ENCODE peak calls at places on chromosomes 13 and 19, in five cellular contexts. One of them, this sample, is unnamed.

GRCh38 chr19:53944933-53945332 is 17.8 kb upstream of the CACNG8 start:
- DNase-seq in K562: no peak
- DNase-seq in HepG2: no peak
- DNase-seq in H1: no peak
- DNase-seq in GM12878: no peak
- DNase-seq in this sample: no peak

GRCh38 chr19:8811315-8812172 is 20.6 kb downstream of the ZNF558 start:
- DNase-seq in K562: no peak
- DNase-seq in HepG2: no peak
- DNase-seq in H1: no peak
- DNase-seq in GM12878: no peak
- DNase-seq in this sample: no peak

GRCh38 chr19:4707322-4707721 is 16.3 kb downstream of the DPP9 start:
- DNase-seq in K562: no peak
- DNase-seq in HepG2: no peak
- DNase-seq in H1: no peak
- DNase-seq in GM12878: no peak
- DNase-seq in this sample: no peak

GRCh38 chr13:99467764-99468163 is 33.5 kb upstream of the TM9SF2 start:
- DNase-seq in K562: no peak
- DNase-seq in HepG2: no peak
- DNase-seq in H1: no peak
- DNase-seq in GM12878: no peak
- DNase-seq in this sample: no peak

GRCh38 chr13:67048793-67049150 is 181.4 kb downstream of the PCDH9 start:
- DNase-seq in K562: no peak
- DNase-seq in HepG2: no peak
- DNase-seq in H1: no peak
- DNase-seq in GM12878: no peak
- DNase-seq in this sample: no peak

GRCh38 chr13:91745962-91746361 is 347.5 kb downstream of the GPC5 start:
- DNase-seq in K562: no peak
- DNase-seq in HepG2: no peak
- DNase-seq in H1: no peak
- DNase-seq in GM12878: no peak
- DNase-seq in this sample: no peak

GRCh38 chr19:38878575-38879399 is 712 bp upstream of the RINL start:
- DNase-seq in K562: no peak
- DNase-seq in HepG2: no peak
- DNase-seq in H1: no peak
- DNase-seq in GM12878: no peak
- DNase-seq in this sample: peak; percentile 20

GRCh38 chr13:25463496-25463895 is 91.7 kb downstream of the ATP8A2 start:
- DNase-seq in K562: no peak
- DNase-seq in HepG2: no peak
- DNase-seq in H1: no peak
- DNase-seq in GM12878: no peak
- DNase-seq in this sample: no peak

GRCh38 chr19:48284891-48285290 is 15.0 kb downstream of the ZNF114 start:
- DNase-seq in K562: no peak
- DNase-seq in HepG2: no peak
- DNase-seq in H1: no peak
- DNase-seq in GM12878: no peak
- DNase-seq in this sample: no peak

GRCh38 chr19:45293682-45294081 is 29.0 kb downstream of the CKM start:
- DNase-seq in K562: no peak
- DNase-seq in HepG2: no peak
- DNase-seq in H1: no peak
- DNase-seq in GM12878: no peak
- DNase-seq in this sample: no peak

GRCh38 chr13:112785419-112785856 is 95.6 kb downstream of the ATP11A start:
- DNase-seq in K562: no peak
- DNase-seq in HepG2: no peak
- DNase-seq in H1: no peak
- DNase-seq in GM12878: no peak
- DNase-seq in this sample: no peak

GRCh38 chr13:110382229-110382628 is 75.1 kb downstream of the COL4A2 start:
- DNase-seq in K562: no peak
- DNase-seq in HepG2: no peak
- DNase-seq in H1: no peak
- DNase-seq in GM12878: no peak
- DNase-seq in this sample: no peak

GRCh38 chr19:7977723-7978040 is 27.8 kb downstream of the ELAVL1 start:
- DNase-seq in K562: no peak
- DNase-seq in HepG2: no peak
- DNase-seq in H1: no peak
- DNase-seq in GM12878: no peak
- DNase-seq in this sample: no peak

GRCh38 chr13:21458816-21459701 is at the start of gene ZDHHC20:
- DNase-seq in K562: peak; percentile 93
- DNase-seq in HepG2: peak; percentile 72
- DNase-seq in H1: peak; percentile 98
- DNase-seq in GM12878: no peak
- DNase-seq in this sample: peak; percentile 99

DNA sequence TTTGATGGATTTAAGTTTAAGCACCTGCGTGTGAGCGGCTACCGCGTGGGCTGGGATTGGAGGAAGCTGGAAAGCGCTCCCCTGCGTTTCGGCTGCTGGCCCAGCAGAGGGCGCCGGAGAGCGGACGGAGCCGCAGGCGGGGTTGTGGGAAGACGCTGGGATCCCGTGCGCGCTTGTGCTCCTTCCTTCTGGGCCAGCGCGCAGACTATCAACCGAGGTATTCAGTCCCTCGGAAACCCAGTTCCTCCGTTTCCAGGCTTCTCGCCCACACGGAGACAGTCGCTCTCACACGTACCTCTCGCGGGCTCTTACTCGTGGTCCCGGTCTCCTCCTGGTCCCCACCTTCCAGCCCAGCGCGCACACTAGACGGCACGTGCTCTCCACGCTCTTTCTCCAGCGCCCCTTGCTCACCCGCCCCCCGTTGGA is 28.8 kb downstream of the EPN1 start:
- DNase-seq in K562: peak; percentile 83
- DNase-seq in HepG2: no peak
- DNase-seq in H1: peak; percentile 92
- DNase-seq in GM12878: no peak
- DNase-seq in this sample: peak; percentile 83
- TF ChIP-seq GABPA in K562: no peak
- TF ChIP-seq GABPA in HepG2: no peak
- TF ChIP-seq GABPA in H1: no peak
- TF ChIP-seq GABPA in GM12878: no peak
- TF ChIP-seq GABPA in this sample: no peak

DNA sequence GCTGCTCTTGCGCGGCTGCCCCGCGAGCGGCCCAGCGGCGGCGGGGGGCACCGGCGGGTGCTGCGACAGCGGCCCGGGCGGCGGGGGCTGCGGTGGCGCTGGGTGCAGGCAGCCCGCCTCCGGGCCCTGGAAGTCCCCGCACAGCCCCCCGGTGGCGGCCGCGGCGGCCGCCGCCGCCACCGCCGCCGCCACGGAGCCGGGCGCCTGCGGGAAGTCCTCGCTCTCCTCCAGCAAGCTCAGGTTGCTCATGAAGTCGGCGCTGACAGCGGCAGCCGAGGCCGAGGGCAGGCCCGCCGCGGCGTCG is 735 bp downstream of the FOXO1 start:
- DNase-seq in K562: peak; percentile 19
- DNase-seq in HepG2: no peak
- DNase-seq in H1: no peak
- DNase-seq in GM12878: no peak
- DNase-seq in this sample: peak; percentile 65
- H3K9ac ChIP-seq in K562: peak overlapping the region; percentile 91
- H3K9ac ChIP-seq in HepG2: peak overlapping the region; percentile 94
- H3K9ac ChIP-seq in H1: peak overlapping the region; percentile 71
- H3K9ac ChIP-seq in GM12878: peak overlapping the region; percentile 80
- H3K9ac ChIP-seq in this sample: peak overlapping the region; percentile 72

DNA sequence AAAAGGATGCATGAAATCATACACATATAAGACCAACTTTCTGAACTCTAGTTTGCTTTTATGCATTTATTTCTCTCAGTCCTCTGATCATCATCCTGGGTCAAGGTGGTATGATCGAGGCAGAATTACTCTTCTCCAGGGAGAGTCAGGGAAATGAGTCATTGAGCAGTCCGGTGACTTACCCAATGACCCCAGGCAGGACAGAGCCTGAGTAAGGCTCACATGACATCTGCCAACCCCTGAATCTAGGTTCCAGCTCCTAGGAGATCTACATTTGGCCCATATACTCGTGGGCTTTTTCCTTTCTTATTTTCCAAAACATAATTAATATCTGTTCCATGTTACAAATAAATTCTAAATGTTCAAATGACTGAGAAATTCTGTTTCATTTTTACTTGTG is 502.3 kb downstream of the FOXO1 start:
- DNase-seq in K562: no peak
- DNase-seq in HepG2: no peak
- DNase-seq in H1: no peak
- DNase-seq in GM12878: no peak
- DNase-seq in this sample: no peak
- TF ChIP-seq GABPA in K562: no peak
- TF ChIP-seq GABPA in HepG2: no peak
- TF ChIP-seq GABPA in H1: no peak
- TF ChIP-seq GABPA in GM12878: no peak
- TF ChIP-seq GABPA in this sample: no peak

GRCh38 chr13:94128430-94128829 is 351.1 kb downstream of the DCT start:
- DNase-seq in K562: no peak
- DNase-seq in HepG2: no peak
- DNase-seq in H1: no peak
- DNase-seq in GM12878: no peak
- DNase-seq in this sample: no peak
- H3K9ac ChIP-seq in K562: no peak overlapping the region
- H3K9ac ChIP-seq in HepG2: no peak overlapping the region
- H3K9ac ChIP-seq in H1: no peak overlapping the region
- H3K9ac ChIP-seq in GM12878: no peak overlapping the region
- H3K9ac ChIP-seq in this sample: no peak overlapping the region

GRCh38 chr19:30172643-30173242 is 199.4 kb upstream of the ZNF536 start:
- DNase-seq in K562: no peak
- DNase-seq in HepG2: no peak
- DNase-seq in H1: no peak
- DNase-seq in GM12878: no peak
- DNase-seq in this sample: no peak

GRCh38 chr19:30173593-30174356 is 198.4 kb upstream of the ZNF536 start:
- DNase-seq in K562: no peak
- DNase-seq in HepG2: no peak
- DNase-seq in H1: no peak
- DNase-seq in GM12878: no peak
- DNase-seq in this sample: no peak

GRCh38 chr19:30175987-30176386 is 196.2 kb upstream of the ZNF536 start:
- DNase-seq in K562: no peak
- DNase-seq in HepG2: no peak
- DNase-seq in H1: no peak
- DNase-seq in GM12878: no peak
- DNase-seq in this sample: no peak

GRCh38 chr19:30174791-30175190 is 197.4 kb upstream of the ZNF536 start:
- DNase-seq in K562: no peak
- DNase-seq in HepG2: no peak
- DNase-seq in H1: no peak
- DNase-seq in GM12878: no peak
- DNase-seq in this sample: no peak

DNA sequence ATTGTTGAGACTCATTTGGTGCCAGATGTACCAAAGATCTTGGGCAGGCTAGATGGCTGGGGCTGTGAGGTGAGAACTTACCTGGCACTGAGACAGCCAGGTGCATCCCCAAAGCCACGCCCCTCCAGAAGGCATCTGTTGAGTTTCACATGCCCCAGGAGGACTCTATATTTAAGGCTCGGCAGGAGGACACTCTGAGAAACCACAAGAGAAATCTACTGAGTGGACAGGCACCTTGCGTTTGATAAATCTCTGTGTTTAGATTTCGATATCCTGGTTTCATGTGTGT is 197.9 kb upstream of the ZNF536 start:
- DNase-seq in K562: no peak
- DNase-seq in HepG2: no peak
- DNase-seq in H1: no peak
- DNase-seq in GM12878: no peak
- DNase-seq in this sample: no peak
- TF ChIP-seq GABPA in K562: no peak
- TF ChIP-seq GABPA in HepG2: no peak
- TF ChIP-seq GABPA in H1: no peak
- TF ChIP-seq GABPA in GM12878: no peak
- TF ChIP-seq GABPA in this sample: no peak

DNA sequence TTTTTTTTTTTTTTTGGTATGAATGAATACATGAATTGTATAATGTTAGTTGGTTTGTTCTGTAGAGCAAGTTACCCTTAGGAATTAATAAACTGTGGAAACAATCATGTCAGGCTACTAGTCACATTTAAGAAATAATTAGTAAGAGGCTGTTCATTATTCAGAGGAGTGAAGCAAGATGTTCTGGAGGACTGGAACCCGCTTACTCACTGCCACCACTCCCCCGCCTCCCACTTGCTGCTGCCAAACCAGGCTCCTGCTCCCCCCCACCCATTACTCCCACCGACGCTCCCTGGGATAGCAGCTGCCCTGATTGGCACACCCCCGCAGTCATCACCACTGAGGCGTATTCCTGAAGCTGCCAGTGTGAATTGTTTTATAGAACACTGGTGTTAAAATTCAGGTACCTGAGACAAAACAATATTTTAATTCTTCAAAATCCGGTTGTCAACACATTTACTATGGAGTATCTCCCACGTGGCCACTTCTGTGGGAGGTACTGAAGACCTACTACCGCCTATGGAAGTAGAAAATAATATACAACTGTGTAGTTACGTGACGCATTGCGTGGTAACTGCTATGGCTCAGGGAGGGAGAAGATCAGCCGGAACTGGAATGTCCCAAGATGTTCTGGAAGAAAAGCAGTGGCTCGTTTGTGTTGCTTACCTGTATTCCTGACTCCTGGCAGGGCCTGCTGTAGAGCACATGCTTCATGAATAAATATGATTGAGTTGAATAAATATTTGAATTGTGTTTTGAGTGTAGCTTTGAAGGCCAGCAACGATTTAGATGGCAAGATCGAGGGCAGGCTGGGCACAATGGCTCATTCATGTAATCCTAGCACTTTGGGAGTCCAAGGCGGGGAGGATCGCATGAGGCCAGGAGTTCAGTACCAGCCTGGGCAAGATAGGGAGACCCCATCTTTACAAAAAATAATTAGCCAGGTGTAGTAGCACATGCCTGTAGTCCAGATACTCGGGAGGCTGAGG is 1.7 kb downstream of the DPY19L3 start:
- DNase-seq in K562: peak; percentile 56
- DNase-seq in HepG2: peak; percentile 16
- DNase-seq in H1: no peak
- DNase-seq in GM12878: no peak
- DNase-seq in this sample: peak; percentile 36
- H3K9ac ChIP-seq in K562: peak overlapping the region; percentile 43
- H3K9ac ChIP-seq in HepG2: peak overlapping the region; percentile 98
- H3K9ac ChIP-seq in H1: no peak overlapping the region
- H3K9ac ChIP-seq in GM12878: no peak overlapping the region
- H3K9ac ChIP-seq in this sample: peak overlapping the region; percentile 97

DNA sequence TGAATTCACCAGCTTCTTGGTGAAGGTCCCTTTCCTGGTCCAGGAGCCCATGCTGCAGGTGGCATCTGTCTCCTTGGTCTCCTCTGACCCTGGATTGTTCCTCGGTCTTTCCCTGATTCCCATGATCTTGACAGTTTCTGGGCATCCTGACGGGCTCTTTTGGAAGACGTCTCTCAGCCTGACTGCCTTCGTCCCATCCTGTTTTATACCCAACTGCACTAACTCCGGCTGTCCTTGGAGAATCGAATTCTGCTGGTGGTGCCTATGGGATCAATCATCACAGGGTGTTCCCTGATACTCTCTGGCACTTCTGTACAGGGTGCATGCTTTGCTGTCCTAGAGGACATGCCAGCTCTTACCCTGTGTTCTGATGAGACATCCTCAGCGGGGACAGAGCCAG is 19.1 kb downstream of the CERS1 start:
- DNase-seq in K562: no peak
- DNase-seq in HepG2: no peak
- DNase-seq in H1: no peak
- DNase-seq in GM12878: no peak
- DNase-seq in this sample: no peak
- TF ChIP-seq GABPA in K562: no peak
- TF ChIP-seq GABPA in HepG2: no peak
- TF ChIP-seq GABPA in H1: no peak
- TF ChIP-seq GABPA in GM12878: no peak
- TF ChIP-seq GABPA in this sample: no peak